ENCODE peak calls at places on chromosomes 3 and 15, in five cellular contexts. C is ascending aorta, W is fibroblast of lung, L is spleen, T is Peyer's patch. J is an unnamed sample.

GRCh38 chr3:104878395-104878794 is 488.3 kb upstream of the ALCAM start:
- DNase-seq in W (peak; percentile 63), C (no peak), L (no peak), T (no peak), J (no peak)

GRCh38 chr3:122892561-122892960 is 97.7 kb downstream of the SLC49A4 start:
- DNase-seq in T (no peak), L (no peak), W (no peak), C (no peak), J (no peak)

GRCh38 chr15:77866186-77866585 is 211.3 kb downstream of the TBC1D2B start:
- DNase-seq in L (no peak), W (no peak), C (no peak), T (no peak), J (no peak)

GRCh38 chr3:184540777-184541681 is 20.6 kb upstream of the EPHB3 start:
- DNase-seq in W (peak; percentile 30), L (peak; percentile 88), T (peak; percentile 75), C (no peak), J (peak; percentile 9)

GRCh38 chr3:123385981-123386380 is 62.9 kb downstream of the ADCY5 start:
- DNase-seq in T (no peak), C (no peak), W (peak; percentile 19), L (peak; percentile 40), J (no peak)

GRCh38 chr3:125431391-125431790 is 56.3 kb upstream of the ZNF148 start:
- DNase-seq in L (no peak), C (no peak), W (no peak), T (no peak), J (no peak)

GRCh38 chr15:64878708-64879107 is 33.0 kb upstream of the ANKDD1A start:
- DNase-seq in C (peak; percentile 38), W (no peak), T (no peak), L (peak; percentile 80), J (no peak)

GRCh38 chr3:144403040-144403457 is 431.4 kb downstream of the DIPK2A start:
- DNase-seq in T (no peak), C (no peak), W (peak; percentile 23), L (no peak), J (no peak)

GRCh38 chr3:48015451-48016182 is 599 bp downstream of the MAP4 start:
- DNase-seq in C (no peak), L (no peak), W (peak; percentile 50), T (no peak), J (no peak)

GRCh38 chr3:162704991-162705390 is 1208.4 kb downstream of the OTOL1 start:
- DNase-seq in T (no peak), C (no peak), W (no peak), L (no peak), J (no peak)

GRCh38 chr3:50274371-50275104 is 4.3 kb upstream of the LSMEM2 start:
- DNase-seq in T (peak; percentile 64), L (peak; percentile 89), C (no peak), W (peak; percentile 67), J (no peak)

GRCh38 chr3:54433846-54434245 is 311.5 kb downstream of the CACNA2D3 start:
- DNase-seq in T (no peak), C (no peak), W (no peak), L (no peak), J (no peak)

GRCh38 chr15:90895571-90896117 is 7.5 kb upstream of the MAN2A2 start:
- DNase-seq in L (peak; percentile 81), W (no peak), T (no peak), C (no peak), J (no peak)

GRCh38 chr3:175571096-175571495 is 712.0 kb downstream of the NAALADL2 start:
- DNase-seq in T (no peak), W (no peak), L (no peak), C (no peak), J (no peak)

GRCh38 chr15:29451201-29451781 is 181.7 kb upstream of the NSMCE3 start:
- DNase-seq in W (no peak), T (no peak), C (no peak), L (no peak), J (no peak)

GRCh38 chr3:181726351-181727121 is 14.8 kb downstream of the SOX2 start:
- DNase-seq in T (no peak), C (no peak), W (no peak), L (no peak), J (no peak)

GRCh38 chr3:188197388-188197847 is 43.5 kb downstream of the LPP start:
- DNase-seq in W (no peak), T (no peak), L (no peak), C (no peak), J (no peak)

GRCh38 chr3:121895121-121895520 is 920 bp downstream of the SLC15A2 start:
- DNase-seq in L (no peak), W (no peak), T (no peak), C (no peak), J (no peak)

GRCh38 chr3:10185804-10186762 is 21.4 kb downstream of the IRAK2 start:
- DNase-seq in W (no peak), C (no peak), L (no peak), T (no peak), J (no peak)

GRCh38 chr3:70744536-70744935 is 432.1 kb upstream of the MDFIC2 start:
- DNase-seq in C (no peak), L (no peak), T (no peak), W (no peak), J (no peak)

GRCh38 chr15:88274534-88275460 is 18.3 kb upstream of the NTRK3 start:
- DNase-seq in W (peak; percentile 46), C (no peak), T (no peak), L (peak; percentile 79), J (peak; percentile 14)

GRCh38 chr3:197713477-197713822 is 23.3 kb downstream of the RUBCN start:
- DNase-seq in T (no peak), W (no peak), L (no peak), C (no peak), J (peak; percentile 62)

GRCh38 chr3:60841355-60841754 is 409.9 kb downstream of the FHIT start:
- DNase-seq in W (peak; percentile 24), L (no peak), T (no peak), C (no peak), J (no peak)

GRCh38 chr15:61759639-61760038 is 300.6 kb downstream of the VPS13C start:
- DNase-seq in L (no peak), T (no peak), W (no peak), C (no peak), J (no peak)

GRCh38 chr15:77186518-77187095 is 115.7 kb upstream of the TSPAN3 start:
- DNase-seq in W (peak; percentile 72), L (no peak), T (no peak), C (no peak), J (no peak)

GRCh38 chr15:42084465-42085235 is 9.7 kb downstream of the PLA2G4D start:
- DNase-seq in C (no peak), T (peak; percentile 23), L (peak; percentile 90), W (peak; percentile 43), J (no peak)

GRCh38 chr3:19898725-19899124 is 35.3 kb downstream of the EFHB start:
- DNase-seq in W (no peak), T (no peak), L (no peak), C (no peak), J (no peak)

GRCh38 chr3:149452036-149452435 is 22.5 kb upstream of the TM4SF4 start:
- DNase-seq in T (no peak), C (no peak), W (no peak), L (no peak), J (no peak)

GRCh38 chr15:69931159-69931558 is 166.6 kb downstream of the TLE3 start:
- DNase-seq in W (no peak), L (no peak), T (no peak), C (no peak), J (no peak)

DNA sequence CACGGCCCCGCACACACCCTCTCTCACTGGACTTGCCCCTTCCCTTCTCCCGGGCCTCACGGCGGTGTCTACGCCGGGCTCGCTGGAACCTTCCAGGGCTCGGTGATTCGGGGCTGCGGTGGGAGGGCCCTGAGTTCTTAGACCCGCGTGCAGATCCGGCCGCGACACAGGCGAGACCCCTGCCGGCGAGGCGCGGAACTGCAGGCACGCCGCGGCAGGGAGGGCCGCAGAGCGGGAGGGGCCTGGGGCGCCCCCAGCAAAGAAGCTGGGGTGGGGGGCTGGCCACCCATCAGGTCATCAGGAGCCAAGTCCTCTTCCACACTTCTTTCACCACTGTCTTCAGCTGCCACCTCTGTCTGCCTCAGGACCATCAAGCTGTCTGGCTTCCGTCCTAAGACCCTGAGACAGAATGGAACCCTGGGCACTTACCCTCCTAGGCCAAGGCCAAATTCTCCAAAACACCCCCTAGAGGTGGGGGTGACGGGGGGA is 164.5 kb downstream of the XXYLT1 start:
- DNase-seq in L (peak; percentile 94), T (peak; percentile 71), C (no peak), W (peak; percentile 61), J (no peak)
- H3K4me3 ChIP-seq in L (no peak overlapping the region), T (peak overlapping the region; percentile 24), C (no peak overlapping the region), W (no peak overlapping the region), J (no peak overlapping the region)

DNA sequence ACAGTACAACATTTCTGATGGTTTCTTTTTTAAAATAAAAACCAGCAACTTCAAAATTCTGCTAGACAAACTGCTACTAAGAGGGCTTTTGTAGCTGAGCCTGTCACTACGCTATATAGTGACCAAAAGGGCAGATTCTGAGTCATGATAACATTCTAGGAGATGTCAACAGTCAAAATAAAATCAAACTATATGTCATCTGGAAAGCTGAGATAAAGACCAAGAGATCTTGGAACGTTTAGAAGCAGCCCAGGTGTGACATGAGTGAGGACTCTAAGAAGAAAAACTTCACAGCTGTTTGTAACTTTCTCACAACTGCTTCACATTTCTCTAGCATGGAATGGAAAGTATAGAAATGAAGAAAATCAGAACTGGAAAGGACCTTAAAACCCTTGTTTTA is 84.6 kb downstream of the FILIP1L start:
- DNase-seq in W (no peak), C (no peak), T (no peak), L (no peak), J (no peak)
- TF ChIP-seq CTCF in W (no peak), C (no peak), T (no peak), L (no peak), J (no peak)

GRCh38 chr3:127457094-127457475 is 133.4 kb downstream of the TPRA1 start:
- DNase-seq in W (peak; percentile 23), T (no peak), C (no peak), L (peak; percentile 71), J (peak; percentile 25)
- H3K27me3 ChIP-seq in W (peaks cover 11% of the 10 kb centered on the region), T (peaks cover 12% of the 10 kb centered on the region), C (no peaks in the 10 kb centered on the region), L (peaks cover 36% of the 10 kb centered on the region), J (peaks cover 43% of the 10 kb centered on the region)

GRCh38 chr3:36380171-36381031 is at the start of gene STAC:
- DNase-seq in T (no peak), C (no peak), W (no peak), L (peak; percentile 74), J (no peak)
- H3K4me3 ChIP-seq in T (peak within 1 kb of the TSS; percentile 39), C (peak within 1 kb of the TSS; percentile 56), W (peak within 1 kb of the TSS; percentile 63), L (peak within 1 kb of the TSS; percentile 23), J (peak within 1 kb of the TSS; percentile 82)

DNA sequence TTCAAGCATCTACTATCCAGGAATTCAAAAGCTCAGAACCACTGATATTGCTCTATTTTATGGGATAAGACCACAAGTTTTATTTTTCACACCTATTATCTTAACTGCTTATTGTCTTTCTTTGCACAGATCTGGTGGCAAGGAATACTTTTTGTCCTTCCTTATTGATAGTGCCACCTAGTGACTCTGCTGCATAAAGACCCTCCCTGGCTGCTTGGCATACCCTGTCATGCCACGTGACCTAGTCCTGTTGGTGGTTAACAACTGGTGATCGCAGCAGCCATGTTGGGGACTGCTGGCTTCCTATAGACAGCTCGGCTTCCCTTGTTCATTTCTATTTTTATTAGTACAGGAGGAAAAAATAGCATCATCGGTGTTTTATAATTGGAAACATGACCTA is 236.3 kb downstream of the MEX3B start:
- DNase-seq in W (peak; percentile 18), T (no peak), C (no peak), L (no peak), J (no peak)
- TF ChIP-seq CTCF in W (peak; percentile 8), T (no peak), C (no peak), L (no peak), J (no peak)

J was measured in kidney epithelial cell.